ENCODE peak calls at places on chromosomes 7 and 10, in seven cellular contexts. S is stimulated activated CD4-positive, alpha-beta T cell treated with anti-CD3 and anti-CD28 coated beads, Interleukin-1b, Interleukin-23, amount 100 ng/mL, for 24 hours; K is fibroblast of lung; A is activated T-cell treated with anti-CD3 and anti-CD28 coated beads for 1 hour; N is NCI-H774; T is NCI-H446; E is HCEC 1CT. W is an unnamed sample.

GRCh38 chr7:68892211-68892610 is 706.1 kb upstream of the AUTS2 start:
- DNase-seq in A (no peak), E (no peak), N (no peak), T (no peak), S (no peak), K (no peak), W (no peak)

GRCh38 chr10:97023401-97024180 is 162.2 kb downstream of the SLIT1 start:
- DNase-seq in S (no peak), N (no peak), E (peak; percentile 41), T (no peak), A (no peak), K (peak; percentile 58), W (no peak)

GRCh38 chr10:27620425-27621397 is 116.6 kb downstream of the RAB18 start:
- DNase-seq in A (no peak), E (peak; percentile 29), K (peak; percentile 62), N (no peak), T (no peak), S (no peak), W (no peak)

GRCh38 chr7:112137141-112138101 is 68.8 kb downstream of the DOCK4 start:
- DNase-seq in A (no peak), N (no peak), E (no peak), K (no peak), S (no peak), T (no peak), W (no peak)

GRCh38 chr7:7732566-7733290 is 14.3 kb upstream of the RPA3 start:
- DNase-seq in E (peak; percentile 36), A (no peak), S (no peak), K (peak; percentile 63), N (no peak), T (peak; percentile 48), W (no peak)

GRCh38 chr10:126904807-126905686 is at the start of gene DOCK1:
- DNase-seq in T (no peak), S (peak; percentile 2), A (no peak), N (no peak), K (peak; percentile 67), E (peak; percentile 81), W (peak; percentile 68)

GRCh38 chr7:6165521-6166325 is 106.7 kb downstream of the CYTH3 start:
- DNase-seq in S (no peak), A (no peak), K (no peak), N (no peak), E (no peak), T (no peak), W (no peak)

GRCh38 chr7:901388-902154 is 25.2 kb downstream of the GET4 start:
- DNase-seq in E (peak; percentile 94), S (peak; percentile 43), T (peak; percentile 35), A (peak; percentile 41), N (peak; percentile 84), K (peak; percentile 96), W (peak; percentile 78)

GRCh38 chr7:124764071-124764846 is 1.3 kb downstream of the GPR37 start:
- DNase-seq in A (no peak), T (no peak), K (peak; percentile 12), S (no peak), E (no peak), N (no peak), W (no peak)

GRCh38 chr7:100483101-100483727 is 513 bp upstream of the NYAP1 start:
- DNase-seq in E (peak; percentile 63), A (peak; percentile 76), S (peak; percentile 71), N (peak; percentile 37), T (no peak), K (peak; percentile 42), W (peak; percentile 64)

GRCh38 chr7:141702047-141702567 is at the start of gene DENND11:
- DNase-seq in N (peak; percentile 50), E (no peak), A (peak; percentile 44), T (no peak), K (peak; percentile 18), S (peak; percentile 40), W (peak; percentile 54)

GRCh38 chr10:119542990-119543813 is 683 bp upstream of the RGS10 start:
- DNase-seq in S (peak; percentile 59), T (no peak), N (no peak), A (peak; percentile 52), K (peak; percentile 60), E (peak; percentile 50), W (peak; percentile 70)

GRCh38 chr7:140640060-140640611 is 477 bp downstream of the DENND2A start:
- DNase-seq in K (peak; percentile 44), N (peak; percentile 19), E (peak; percentile 31), A (no peak), S (no peak), T (no peak), W (no peak)

GRCh38 chr7:117119192-117119924 is 166.1 kb downstream of the ST7 start:
- DNase-seq in S (peak; percentile 66), E (peak; percentile 63), K (peak; percentile 82), N (peak; percentile 68), A (peak; percentile 79), T (peak; percentile 67), W (peak; percentile 54)

GRCh38 chr7:6121141-6121540 is 90.0 kb downstream of the ANKRD61 start:
- DNase-seq in K (peak; percentile 31), E (peak; percentile 23), A (no peak), N (no peak), S (no peak), T (no peak), W (peak; percentile 72)

GRCh38 chr10:132384618-132385510 is 12.1 kb upstream of the PWWP2B start:
- DNase-seq in A (no peak), K (no peak), T (no peak), S (no peak), E (no peak), N (no peak), W (no peak)

GRCh38 chr10:11875499-11876281 is 52.5 kb downstream of the PROSER2 start:
- DNase-seq in E (peak; percentile 94), S (no peak), T (no peak), K (peak; percentile 89), A (no peak), N (no peak), W (no peak)

GRCh38 chr7:128121731-128122576 is 90.7 kb upstream of the LRRC4 start:
- DNase-seq in S (no peak), T (no peak), A (no peak), N (no peak), K (no peak), E (no peak), W (no peak)

W was measured in RKO.